ENCODE peak calls at places on chromosomes 13 and 19, in nine cellular contexts. G is IMR-90; L is dorsolateral prefrontal cortex; Y is CD8-positive, alpha-beta T cell; D is heart left ventricle; A is thoracic aorta; W is GM23248; I is neuronal stem cell; Q is gastrocnemius medialis. E is an unnamed sample.

GRCh38 chr13:53242015-53242414 is 213.4 kb downstream of the OLFM4 start:
- DNase-seq in D (no peak), W (no peak), I (no peak), A (no peak), G (no peak), Y (no peak), Q (no peak), L (no peak), E (no peak)

GRCh38 chr19:2188708-2189385 is 25.1 kb downstream of the DOT1L start:
- DNase-seq in I (no peak), L (no peak), A (no peak), G (peak), D (no peak), Q (no peak), W (peak), Y (no peak), E (no peak)

GRCh38 chr13:23701646-23702045 is 131.4 kb downstream of the TNFRSF19 start:
- DNase-seq in Q (peak), W (no peak), Y (no peak), A (no peak), L (no peak), I (no peak), G (peak), D (peak), E (no peak)

GRCh38 chr19:49853852-49854849 is 3.2 kb downstream of the PTOV1 start:
- DNase-seq in A (no peak), W (no peak), D (no peak), G (no peak), Y (no peak), I (no peak), Q (no peak), L (no peak), E (no peak)

GRCh38 chr13:46908511-46908910 is 11.7 kb upstream of the HTR2A start:
- DNase-seq in I (no peak), A (no peak), D (no peak), L (no peak), W (peak), Q (no peak), G (peak), Y (no peak), E (no peak)

GRCh38 chr19:34687348-34687747 is 9.9 kb downstream of the ZNF302 start:
- DNase-seq in G (no peak), D (no peak), L (no peak), Q (no peak), I (no peak), W (no peak), A (no peak), Y (no peak), E (no peak)

GRCh38 chr13:101144808-101145419 is 271.4 kb downstream of the NALCN start:
- DNase-seq in I (peak), L (no peak), Q (no peak), W (peak), D (no peak), Y (no peak), G (peak), A (no peak), E (no peak)

GRCh38 chr13:50844181-50844875 is 836 bp upstream of the DLEU7 start:
- DNase-seq in D (no peak), I (no peak), A (no peak), L (no peak), G (no peak), Q (no peak), W (no peak), Y (no peak), E (no peak)

GRCh38 chr19:51365211-51366049 is 758 bp downstream of the ETFB start:
- DNase-seq in A (no peak), D (peak), I (no peak), Q (peak), L (peak), W (peak), G (peak), Y (no peak), E (no peak)

GRCh38 chr19:52336976-52337375 is 933 bp downstream of the ZNF610 start:
- DNase-seq in W (peak), D (no peak), Q (no peak), A (no peak), Y (no peak), G (peak), L (no peak), I (no peak), E (no peak)

GRCh38 chr19:53991224-53992113 is at the start of gene CACNG6:
- DNase-seq in Y (no peak), A (no peak), D (no peak), I (peak), W (peak), L (no peak), Q (peak), G (no peak), E (no peak)

GRCh38 chr19:57443121-57443696 is 8.1 kb downstream of the ZNF749 start:
- DNase-seq in Y (no peak), G (no peak), I (no peak), D (no peak), Q (no peak), W (no peak), L (no peak), A (no peak), E (no peak)

GRCh38 chr19:44644391-44645016 is 794 bp downstream of the PVR start:
- DNase-seq in A (no peak), I (peak), Q (peak), D (no peak), Y (no peak), L (peak), G (peak), W (peak), E (no peak)

GRCh38 chr19:33634361-33635091 is 12.8 kb downstream of the CHST8 start:
- DNase-seq in W (no peak), A (no peak), D (no peak), L (no peak), Y (no peak), Q (no peak), G (no peak), I (no peak), E (no peak)

GRCh38 chr13:112733661-112734379 is 44.0 kb downstream of the ATP11A start:
- DNase-seq in L (no peak), G (no peak), Y (no peak), D (no peak), A (no peak), I (peak), Q (no peak), W (no peak), E (no peak)

GRCh38 chr13:111505175-111505777 is 184.8 kb downstream of the TEX29 start:
- DNase-seq in Y (no peak), L (no peak), G (no peak), A (no peak), I (peak), W (peak), Q (no peak), D (no peak), E (no peak)

GRCh38 chr19:29172302-29172701 is 40.6 kb downstream of the UQCRFS1 start:
- DNase-seq in G (no peak), I (no peak), Y (no peak), A (no peak), D (no peak), L (no peak), Q (no peak), W (no peak), E (no peak)

GRCh38 chr19:18895828-18896341 is at the start of gene CERS1:
- DNase-seq in I (peak), Y (no peak), A (no peak), L (no peak), D (no peak), W (peak), G (no peak), Q (no peak), E (no peak)

DNA sequence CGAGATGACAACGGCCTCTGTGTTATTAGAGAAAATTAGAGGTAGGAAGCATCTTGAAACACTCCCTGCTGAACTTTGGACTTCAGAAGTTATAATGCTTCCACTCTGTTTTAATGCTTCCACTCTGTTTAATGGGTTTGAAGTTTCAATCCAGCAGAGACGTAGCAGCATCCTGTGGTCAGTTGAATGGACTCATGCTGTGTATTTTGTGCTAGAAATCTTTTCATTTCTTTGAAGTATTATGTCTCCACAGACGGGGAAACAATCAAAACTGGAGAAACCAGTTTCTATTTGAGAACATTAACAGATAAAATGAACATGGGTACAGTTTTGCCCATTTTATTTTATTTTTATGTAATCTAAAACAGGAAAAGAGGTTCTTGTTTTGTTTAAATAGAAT is 1736.2 kb downstream of the SLITRK5 start:
- DNase-seq in D (no peak), A (no peak), Q (no peak), Y (no peak), W (no peak), I (no peak), G (no peak), L (no peak), E (no peak)
- H3K27ac ChIP-seq in D (no peak), A (no peak), Q (no peak), Y (no peak), W (no peak), I (no peak), G (no peak), L (no peak), E (no peak)

GRCh38 chr19:30605333-30605732 is 233.1 kb downstream of the ZNF536 start:
- DNase-seq in W (no peak), D (no peak), G (no peak), Y (no peak), A (no peak), Q (no peak), I (no peak), L (no peak), E (no peak)

GRCh38 chr19:30608471-30608870 is 236.3 kb downstream of the ZNF536 start:
- DNase-seq in I (no peak), W (no peak), D (no peak), Q (no peak), Y (no peak), G (no peak), L (no peak), A (no peak), E (no peak)

GRCh38 chr19:30602661-30603322 is 230.6 kb downstream of the ZNF536 start:
- DNase-seq in Q (no peak), D (no peak), L (no peak), W (no peak), Y (no peak), G (no peak), A (no peak), I (no peak), E (no peak)

GRCh38 chr19:30606114-30607050 is 234.2 kb downstream of the ZNF536 start:
- DNase-seq in A (no peak), Y (no peak), D (no peak), W (no peak), G (no peak), L (no peak), I (no peak), Q (no peak), E (no peak)

DNA sequence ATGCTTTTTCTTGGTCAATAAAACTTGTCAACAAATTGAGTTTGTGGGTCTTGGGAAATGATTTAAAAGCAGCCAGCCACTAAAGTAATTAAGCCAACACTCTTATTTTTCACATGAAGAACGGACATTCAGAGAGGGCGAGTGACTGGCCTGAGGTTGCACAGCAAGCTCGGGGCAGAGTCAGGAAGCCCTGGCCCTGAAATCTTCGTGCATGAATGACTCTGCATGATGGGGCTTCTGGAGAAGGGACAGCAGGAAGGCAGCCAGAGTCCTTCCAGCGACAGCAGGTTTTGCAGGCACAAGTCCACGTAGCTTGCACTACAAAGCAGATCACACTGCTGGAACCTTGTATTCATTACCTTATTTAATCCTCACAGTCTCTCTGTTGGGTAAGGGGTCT is 232.5 kb downstream of the ZNF536 start:
- DNase-seq in G (no peak), D (no peak), A (no peak), I (no peak), W (no peak), Q (no peak), L (no peak), Y (no peak), E (no peak)
- H3K4me3 ChIP-seq in G (no peak), D (no peak), A (no peak), I (no peak), W (no peak), Q (no peak), L (no peak), Y (no peak), E (no peak)

GRCh38 chr13:95269756-95270155 is 31.5 kb downstream of the ABCC4 start:
- DNase-seq in A (no peak), D (no peak), I (no peak), Q (no peak), Y (no peak), L (no peak), W (no peak), G (no peak), E (no peak)
- H3K27ac ChIP-seq in A (no peak), D (no peak), I (no peak), Q (peak), Y (no peak), L (no peak), W (no peak), G (peak), E (no peak)

GRCh38 chr13:80572308-80572676 is 231.4 kb upstream of the SPRY2 start:
- DNase-seq in Q (no peak), A (no peak), W (no peak), G (no peak), D (no peak), L (no peak), I (no peak), Y (no peak), E (no peak)
- H3K4me3 ChIP-seq in Q (no peak), A (no peak), W (no peak), G (no peak), D (no peak), L (no peak), I (no peak), Y (no peak), E (no peak)

GRCh38 chr19:5976768-5977167 is 1.2 kb downstream of the RANBP3 start:
- DNase-seq in D (no peak), Q (no peak), I (no peak), L (no peak), G (no peak), W (no peak), A (no peak), Y (no peak), E (no peak)
- H3K27ac ChIP-seq in D (no peak), Q (peak), I (no peak), L (no peak), G (peak), W (no peak), A (no peak), Y (peak), E (peak)

GRCh38 chr13:105474983-105475382 is 1060.5 kb downstream of the EFNB2 start:
- DNase-seq in D (no peak), W (no peak), L (no peak), A (no peak), G (no peak), Q (no peak), Y (no peak), I (no peak), E (no peak)
- H3K4me3 ChIP-seq in D (no peak), W (no peak), L (no peak), A (no peak), G (no peak), Q (no peak), Y (no peak), I (no peak), E (no peak)

GRCh38 chr19:48720251-48720612 is 707 bp upstream of the MAMSTR start:
- DNase-seq in G (no peak), L (no peak), A (no peak), Y (no peak), Q (peak), I (no peak), W (no peak), D (no peak), E (no peak)
- H3K27ac ChIP-seq in G (no peak), L (peak), A (no peak), Y (no peak), Q (peak), I (no peak), W (no peak), D (peak), E (no peak)

E was measured in CD4-positive, alpha-beta memory T cell.